ENCODE peak calls at places on chromosomes 11 and 22, in four cellular contexts. One of them, this sample, is unnamed.

GRCh38 chr11:1839924-1840779 is 1.4 kb downstream of the TNNI2 start:
- DNase-seq in GM12878: no peak
- DNase-seq in IMR-90: no peak
- DNase-seq in K562: no peak
- DNase-seq in this sample: no peak

GRCh38 chr11:18457435-18457834 is 1.8 kb downstream of the LDHAL6A start:
- DNase-seq in K562: no peak
- DNase-seq in GM12878: no peak
- DNase-seq in IMR-90: no peak
- DNase-seq in this sample: peak

GRCh38 chr11:35066783-35067476 is 72.0 kb upstream of the CD44 start:
- DNase-seq in K562: no peak
- DNase-seq in GM12878: no peak
- DNase-seq in IMR-90: no peak
- DNase-seq in this sample: no peak

GRCh38 chr11:13278620-13279486 is 1.3 kb downstream of the BMAL1 start:
- DNase-seq in IMR-90: no peak
- DNase-seq in GM12878: no peak
- DNase-seq in K562: no peak
- DNase-seq in this sample: peak

GRCh38 chr11:68328374-68329091 is 16.1 kb downstream of the LRP5 start:
- DNase-seq in IMR-90: no peak
- DNase-seq in K562: no peak
- DNase-seq in GM12878: no peak
- DNase-seq in this sample: peak

GRCh38 chr11:126082251-126083109 is 19.8 kb upstream of the CDON start:
- DNase-seq in K562: no peak
- DNase-seq in GM12878: no peak
- DNase-seq in IMR-90: no peak
- DNase-seq in this sample: no peak

GRCh38 chr11:13152736-13153541 is 124.7 kb upstream of the BMAL1 start:
- DNase-seq in IMR-90: peak
- DNase-seq in GM12878: no peak
- DNase-seq in K562: no peak
- DNase-seq in this sample: peak

GRCh38 chr11:84526250-84526649 is 1100.9 kb downstream of the DLG2 start:
- DNase-seq in IMR-90: no peak
- DNase-seq in GM12878: no peak
- DNase-seq in K562: no peak
- DNase-seq in this sample: no peak

GRCh38 chr11:36557991-36558390 is 9.8 kb upstream of the RAG1 start:
- DNase-seq in K562: no peak
- DNase-seq in IMR-90: no peak
- DNase-seq in GM12878: no peak
- DNase-seq in this sample: no peak

GRCh38 chr22:20863356-20863755 is 4.5 kb downstream of the SNAP29 start:
- DNase-seq in IMR-90: no peak
- DNase-seq in GM12878: no peak
- DNase-seq in K562: no peak
- DNase-seq in this sample: no peak

GRCh38 chr11:34869425-34869824 is 46.8 kb downstream of the APIP start:
- DNase-seq in K562: peak
- DNase-seq in IMR-90: no peak
- DNase-seq in GM12878: no peak
- DNase-seq in this sample: no peak

GRCh38 chr11:134412508-134413333 is 679 bp upstream of the B3GAT1 start:
- DNase-seq in IMR-90: no peak
- DNase-seq in K562: peak
- DNase-seq in GM12878: no peak
- DNase-seq in this sample: no peak

GRCh38 chr11:126337472-126338241 is 17.8 kb upstream of the ST3GAL4 start:
- DNase-seq in K562: no peak
- DNase-seq in IMR-90: no peak
- DNase-seq in GM12878: no peak
- DNase-seq in this sample: no peak

GRCh38 chr11:102047305-102047924 is at the start of gene CFAP300:
- DNase-seq in GM12878: no peak
- DNase-seq in IMR-90: peak
- DNase-seq in K562: no peak
- DNase-seq in this sample: peak

GRCh38 chr11:18332891-18333290 is 10.5 kb downstream of the GTF2H1 start:
- DNase-seq in GM12878: no peak
- DNase-seq in K562: no peak
- DNase-seq in IMR-90: no peak
- DNase-seq in this sample: no peak

GRCh38 chr22:35435201-35435712 is 35.3 kb downstream of the MCM5 start:
- DNase-seq in GM12878: no peak
- DNase-seq in K562: no peak
- DNase-seq in IMR-90: no peak
- DNase-seq in this sample: no peak

GRCh38 chr11:13831707-13832106 is 130.8 kb upstream of the SPON1 start:
- DNase-seq in IMR-90: no peak
- DNase-seq in GM12878: no peak
- DNase-seq in K562: no peak
- DNase-seq in this sample: no peak

GRCh38 chr22:46995501-46996360 is 233.3 kb downstream of the TBC1D22A start:
- DNase-seq in GM12878: no peak
- DNase-seq in IMR-90: no peak
- DNase-seq in K562: no peak
- DNase-seq in this sample: no peak

GRCh38 chr11:45662665-45663485 is 2.5 kb downstream of the CHST1 start:
- DNase-seq in GM12878: no peak
- DNase-seq in K562: peak
- DNase-seq in IMR-90: peak
- DNase-seq in this sample: peak

GRCh38 chr11:36622431-36623136 is 24.5 kb upstream of the RAG2 start:
- DNase-seq in GM12878: no peak
- DNase-seq in K562: peak
- DNase-seq in IMR-90: peak
- DNase-seq in this sample: peak

GRCh38 chr11:122756417-122756816 is 81.9 kb upstream of the CRTAM start:
- DNase-seq in GM12878: no peak
- DNase-seq in IMR-90: no peak
- DNase-seq in K562: no peak
- DNase-seq in this sample: no peak

GRCh38 chr11:57424137-57424801 is 2.7 kb downstream of the SLC43A3 start:
- DNase-seq in K562: no peak
- DNase-seq in IMR-90: no peak
- DNase-seq in GM12878: no peak
- DNase-seq in this sample: peak

GRCh38 chr22:28923826-28924732 is 40.7 kb downstream of the ZNRF3 start:
- DNase-seq in GM12878: no peak
- DNase-seq in K562: no peak
- DNase-seq in IMR-90: no peak
- DNase-seq in this sample: no peak

GRCh38 chr22:20261848-20262581 is 6.1 kb downstream of the RTN4R start:
- DNase-seq in K562: no peak
- DNase-seq in IMR-90: no peak
- DNase-seq in GM12878: no peak
- DNase-seq in this sample: no peak

GRCh38 chr11:64722141-64723050 is 601 bp downstream of the NRXN2 start:
- DNase-seq in K562: no peak
- DNase-seq in GM12878: no peak
- DNase-seq in IMR-90: no peak
- DNase-seq in this sample: no peak

GRCh38 chr22:29309332-29310064 is 3.0 kb downstream of the GAS2L1 start:
- DNase-seq in GM12878: no peak
- DNase-seq in IMR-90: no peak
- DNase-seq in K562: peak
- DNase-seq in this sample: peak

GRCh38 chr22:21587803-21588611 is 20.5 kb downstream of the UBE2L3 start:
- DNase-seq in GM12878: peak
- DNase-seq in IMR-90: peak
- DNase-seq in K562: no peak
- DNase-seq in this sample: no peak

GRCh38 chr22:44659140-44659539 is 42.9 kb upstream of the PRR5 start:
- DNase-seq in IMR-90: no peak
- DNase-seq in K562: no peak
- DNase-seq in GM12878: no peak
- DNase-seq in this sample: no peak

GRCh38 chr11:66230171-66230570 is 38.3 kb upstream of the RAB1B start:
- DNase-seq in IMR-90: no peak
- DNase-seq in K562: no peak
- DNase-seq in GM12878: no peak
- DNase-seq in this sample: no peak

GRCh38 chr11:65089621-65090020 is 5.6 kb downstream of the ZFPL1 start:
- DNase-seq in GM12878: no peak
- DNase-seq in K562: no peak
- DNase-seq in IMR-90: no peak
- DNase-seq in this sample: no peak

GRCh38 chr22:44496844-44497217 is 1.2 kb downstream of the RTL6 start:
- DNase-seq in IMR-90: no peak
- DNase-seq in GM12878: no peak
- DNase-seq in K562: no peak
- DNase-seq in this sample: no peak

GRCh38 chr11:126337121-126337471 is 18.4 kb upstream of the ST3GAL4 start:
- DNase-seq in GM12878: no peak
- DNase-seq in K562: no peak
- DNase-seq in IMR-90: no peak
- DNase-seq in this sample: no peak

GRCh38 chr11:74019860-74020259 is 11.0 kb upstream of the UCP3 start:
- DNase-seq in IMR-90: peak
- DNase-seq in K562: no peak
- DNase-seq in GM12878: peak
- DNase-seq in this sample: no peak

GRCh38 chr11:128421577-128421976 is 165.8 kb downstream of the ETS1 start:
- DNase-seq in GM12878: no peak
- DNase-seq in IMR-90: peak
- DNase-seq in K562: no peak
- DNase-seq in this sample: no peak

GRCh38 chr11:122743949-122744876 is 88.7 kb downstream of the UBASH3B start:
- DNase-seq in GM12878: peak
- DNase-seq in K562: no peak
- DNase-seq in IMR-90: no peak
- DNase-seq in this sample: peak

GRCh38 chr11:44611687-44612437 is 46.4 kb downstream of the CD82 start:
- DNase-seq in IMR-90: no peak
- DNase-seq in K562: no peak
- DNase-seq in GM12878: peak
- DNase-seq in this sample: no peak

GRCh38 chr11:119519796-119520195 is 96.8 kb upstream of the THY1 start:
- DNase-seq in GM12878: no peak
- DNase-seq in K562: no peak
- DNase-seq in IMR-90: no peak
- DNase-seq in this sample: no peak

GRCh38 chr11:119521551-119521950 is 98.6 kb upstream of the THY1 start:
- DNase-seq in GM12878: no peak
- DNase-seq in K562: no peak
- DNase-seq in IMR-90: no peak
- DNase-seq in this sample: no peak

GRCh38 chr11:119520400-119520799 is 97.4 kb upstream of the THY1 start:
- DNase-seq in GM12878: no peak
- DNase-seq in K562: no peak
- DNase-seq in IMR-90: no peak
- DNase-seq in this sample: no peak

GRCh38 chr11:119522609-119523008 is 99.6 kb upstream of the THY1 start:
- DNase-seq in K562: no peak
- DNase-seq in IMR-90: no peak
- DNase-seq in GM12878: no peak
- DNase-seq in this sample: no peak

DNA sequence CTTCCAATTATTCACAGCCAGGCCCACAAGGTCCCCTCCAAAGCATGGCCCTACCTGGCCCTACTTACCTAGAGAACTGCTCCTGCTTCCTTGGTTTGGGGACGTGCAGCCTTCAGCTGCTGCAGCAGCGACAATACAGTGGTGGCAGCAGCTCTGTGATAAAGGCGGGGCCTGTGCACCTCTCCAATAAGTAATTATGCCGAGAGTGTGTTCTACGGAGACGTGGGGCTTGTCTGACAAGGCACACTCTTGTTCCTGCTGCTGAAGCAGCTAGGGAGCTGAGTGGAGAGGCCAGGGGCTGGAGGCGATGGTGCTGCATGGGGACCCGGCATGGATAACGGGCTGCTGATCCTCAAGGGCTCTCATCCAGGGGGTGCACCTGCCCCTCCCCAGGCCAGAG is 98.0 kb upstream of the THY1 start:
- DNase-seq in IMR-90: no peak
- DNase-seq in K562: no peak
- DNase-seq in GM12878: no peak
- DNase-seq in this sample: no peak
- TF ChIP-seq FOS in IMR-90: no peak
- TF ChIP-seq FOS in K562: no peak
- TF ChIP-seq FOS in GM12878: no peak
- TF ChIP-seq FOS in this sample: no peak

GRCh38 chr11:115409691-115410220 is 94.5 kb downstream of the CADM1 start:
- DNase-seq in GM12878: no peak
- DNase-seq in K562: no peak
- DNase-seq in IMR-90: peak
- DNase-seq in this sample: peak
- TF ChIP-seq FOS in GM12878: no peak
- TF ChIP-seq FOS in K562: no peak
- TF ChIP-seq FOS in IMR-90: no peak
- TF ChIP-seq FOS in this sample: no peak

GRCh38 chr11:63490551-63491239 is at the start of gene PLAAT5:
- DNase-seq in GM12878: no peak
- DNase-seq in K562: no peak
- DNase-seq in IMR-90: no peak
- DNase-seq in this sample: no peak
- TF ChIP-seq FOS in GM12878: no peak
- TF ChIP-seq FOS in K562: no peak
- TF ChIP-seq FOS in IMR-90: no peak
- TF ChIP-seq FOS in this sample: no peak

DNA sequence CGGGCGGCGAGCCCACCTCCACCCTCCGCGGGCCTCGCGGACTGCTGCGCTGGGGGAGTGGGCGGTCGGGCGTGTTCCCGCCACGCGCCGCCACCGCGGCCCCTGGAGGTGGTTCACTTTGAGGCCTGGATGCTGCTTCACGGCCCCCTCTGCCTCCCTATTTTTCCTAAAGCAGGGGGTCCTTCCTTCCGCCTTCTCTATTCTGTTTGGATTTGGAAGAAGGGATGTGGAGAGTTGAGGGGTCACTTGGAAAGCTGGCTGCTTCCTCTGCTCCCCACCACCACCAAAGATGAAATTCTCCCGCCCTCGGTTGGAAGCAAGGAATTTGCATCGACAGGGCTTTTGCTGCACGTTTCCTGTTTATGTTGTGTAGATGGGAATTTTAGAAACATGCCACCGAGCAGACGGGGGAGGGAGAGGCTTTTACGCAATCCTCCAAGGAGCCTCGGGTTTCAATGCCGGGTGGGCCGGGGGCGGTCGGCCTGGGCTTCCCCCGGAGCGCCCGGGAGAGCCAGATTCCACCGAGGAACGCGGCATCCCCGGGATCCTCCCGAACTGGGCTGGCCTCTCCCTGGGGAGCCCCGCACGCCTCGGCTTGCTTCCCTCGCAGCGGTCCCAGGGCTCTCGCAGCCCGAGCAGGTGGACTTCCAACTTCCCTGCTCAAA is 402 bp upstream of the SBF2 start:
- DNase-seq in GM12878: no peak
- DNase-seq in K562: no peak
- DNase-seq in IMR-90: peak
- DNase-seq in this sample: peak
- TF ChIP-seq FOS in GM12878: no peak
- TF ChIP-seq FOS in K562: no peak
- TF ChIP-seq FOS in IMR-90: no peak
- TF ChIP-seq FOS in this sample: no peak

GRCh38 chr22:48618326-48618725 is 1209.3 kb downstream of the BRD1 start:
- DNase-seq in K562: no peak
- DNase-seq in IMR-90: no peak
- DNase-seq in GM12878: no peak
- DNase-seq in this sample: no peak
- TF ChIP-seq FOS in K562: no peak
- TF ChIP-seq FOS in IMR-90: no peak
- TF ChIP-seq FOS in GM12878: no peak
- TF ChIP-seq FOS in this sample: no peak